ENCODE peak calls at places on chromosome 7, in seven cellular contexts. T is H7; V is NCI-H2081; C is naive thymus-derived CD8-positive, alpha-beta T cell; F is iPS DF 6.9; P is astrocyte of the spinal cord; Q is suprapubic skin. K is an unnamed sample.

GRCh38 chr7:4073052-4073451 is 609.0 kb upstream of the FOXK1 start:
- DNase-seq in F (no peak), Q (no peak), T (no peak), C (no peak), V (no peak), P (no peak), K (no peak)

GRCh38 chr7:73621168-73622063 is 2.9 kb downstream of the MLXIPL start:
- DNase-seq in F (no peak), Q (no peak), P (no peak), C (no peak), V (no peak), T (no peak), K (no peak)

GRCh38 chr7:46450871-46451270 is 529.8 kb upstream of the IGFBP3 start:
- DNase-seq in V (no peak), Q (no peak), T (no peak), F (no peak), P (peak), C (no peak), K (no peak)

GRCh38 chr7:129877146-129877792 is 75.5 kb downstream of the UBE2H start:
- DNase-seq in V (no peak), C (no peak), T (no peak), Q (no peak), P (no peak), F (no peak), K (no peak)

GRCh38 chr7:27162930-27163775 is 2.2 kb downstream of the HOXA9 start:
- DNase-seq in C (no peak), P (no peak), V (no peak), T (no peak), F (no peak), Q (no peak), K (no peak)

GRCh38 chr7:155818154-155818819 is 6.0 kb upstream of the SHH start:
- DNase-seq in T (no peak), F (no peak), Q (no peak), P (no peak), C (no peak), V (no peak), K (no peak)

GRCh38 chr7:2157473-2158279 is 75.1 kb downstream of the MAD1L1 start:
- DNase-seq in F (no peak), T (no peak), Q (no peak), P (peak), V (peak), C (no peak), K (peak)

GRCh38 chr7:94529516-94529915 is 19.9 kb downstream of the CASD1 start:
- DNase-seq in F (no peak), T (no peak), V (no peak), C (no peak), Q (no peak), P (peak), K (peak)

GRCh38 chr7:104627516-104627915 is 299.1 kb downstream of the LHFPL3 start:
- DNase-seq in V (no peak), T (no peak), C (no peak), Q (no peak), P (peak), F (peak), K (no peak)

GRCh38 chr7:29684787-29685650 is 121.3 kb upstream of the WIPF3 start:
- DNase-seq in T (peak), C (peak), F (no peak), P (peak), V (peak), Q (peak), K (peak)

GRCh38 chr7:27161214-27161720 is 4.1 kb downstream of the HOXA9 start:
- DNase-seq in C (no peak), V (no peak), T (no peak), P (no peak), Q (no peak), F (no peak), K (no peak)

GRCh38 chr7:152050547-152050971 is 25.1 kb downstream of the GALNT11 start:
- DNase-seq in V (no peak), P (peak), F (no peak), C (no peak), T (no peak), Q (no peak), K (no peak)

GRCh38 chr7:140653319-140654108 is 12.9 kb upstream of the DENND2A start:
- DNase-seq in Q (peak), C (no peak), F (peak), P (peak), V (peak), T (peak), K (peak)

GRCh38 chr7:67392596-67393438 is 396.2 kb downstream of the TYW1 start:
- DNase-seq in V (no peak), Q (no peak), F (peak), P (no peak), C (no peak), T (peak), K (no peak)